ENCODE peak calls at places on chromosome 16, in five cellular contexts. O is H1, F is K562, V is GM12878, U is HepG2. W is an unnamed sample.

GRCh38 chr16:78973041-78973440 is 627.5 kb downstream of the MAF start:
- DNase-seq in O (no peak), F (no peak), V (no peak), U (no peak), W (no peak)

GRCh38 chr16:56411123-56411522 is 14.2 kb downstream of the AMFR start:
- DNase-seq in O (no peak), F (no peak), V (no peak), U (no peak), W (no peak)

GRCh38 chr16:53911506-53911905 is 207.6 kb downstream of the FTO start:
- DNase-seq in O (no peak), F (no peak), V (no peak), U (no peak), W (no peak)

GRCh38 chr16:15808071-15808470 is 48.8 kb downstream of the MYH11 start:
- DNase-seq in O (no peak), F (no peak), V (no peak), U (no peak), W (no peak)

GRCh38 chr16:21159281-21159951 is 942 bp downstream of the LDAF1 start:
- DNase-seq in O (no peak), F (peak; percentile 29), V (no peak), U (no peak), W (no peak)

GRCh38 chr16:78106659-78107058 is 7.2 kb downstream of the WWOX start:
- DNase-seq in O (no peak), F (no peak), V (no peak), U (no peak), W (no peak)

GRCh38 chr16:13316008-13316407 is 414.6 kb downstream of the SHISA9 start:
- DNase-seq in O (no peak), F (no peak), V (no peak), U (no peak), W (no peak)

GRCh38 chr16:47475786-47476185 is 14.7 kb downstream of the PHKB start:
- DNase-seq in O (no peak), F (no peak), V (no peak), U (peak; percentile 93), W (no peak)

GRCh38 chr16:53611151-53611802 is 92.4 kb downstream of the RPGRIP1L start:
- DNase-seq in O (no peak), F (no peak), V (no peak), U (no peak), W (no peak)

GRCh38 chr16:85372627-85373372 is 240.3 kb upstream of the GSE1 start:
- DNase-seq in O (no peak), F (peak; percentile 56), V (no peak), U (peak; percentile 16), W (no peak)

GRCh38 chr16:4948903-4949766 is 9.0 kb upstream of the SEC14L5 start:
- DNase-seq in O (no peak), F (no peak), V (no peak), U (no peak), W (no peak)

GRCh38 chr16:61887903-61888302 is 148.3 kb downstream of the CDH8 start:
- DNase-seq in O (no peak), F (no peak), V (peak; percentile 19), U (no peak), W (no peak)

GRCh38 chr16:19104591-19104990 is 9.2 kb upstream of the ITPRIPL2 start:
- DNase-seq in O (no peak), F (no peak), V (no peak), U (no peak), W (no peak)

GRCh38 chr16:4385789-4386451 is 14.3 kb downstream of the VASN start:
- DNase-seq in O (no peak), F (peak; percentile 19), V (no peak), U (no peak), W (no peak)

GRCh38 chr16:35750157-35750689 is 2290.8 kb downstream of the TP53TG3F start:
- DNase-seq in O (no peak), F (no peak), V (no peak), U (no peak), W (no peak)

GRCh38 chr16:67456383-67457140 is 24.4 kb downstream of the ATP6V0D1 start:
- DNase-seq in O (no peak), F (peak; percentile 38), V (no peak), U (no peak), W (no peak)

GRCh38 chr16:56866955-56867830 is 2.2 kb downstream of the SLC12A3 start:
- DNase-seq in O (no peak), F (peak; percentile 45), V (no peak), U (peak; percentile 70), W (peak; percentile 43)

GRCh38 chr16:48232459-48233040 is 11.6 kb upstream of the LONP2 start:
- DNase-seq in O (no peak), F (no peak), V (no peak), U (no peak), W (no peak)

GRCh38 chr16:35311475-35311874 is 1852.1 kb downstream of the TP53TG3F start:
- DNase-seq in O (no peak), F (no peak), V (no peak), U (no peak), W (no peak)

GRCh38 chr16:46573008-46573833 is 48.0 kb downstream of the SHCBP1 start:
- DNase-seq in O (no peak), F (peak; percentile 16), V (no peak), U (peak; percentile 32), W (no peak)

GRCh38 chr16:16127469-16128116 is 95.7 kb downstream of the ABCC6 start:
- DNase-seq in O (peak; percentile 39), F (peak; percentile 84), V (peak; percentile 17), U (peak; percentile 72), W (peak; percentile 48)

GRCh38 chr16:4765511-4766474 is 1.2 kb downstream of the ZNF500 start:
- DNase-seq in O (no peak), F (no peak), V (no peak), U (peak; percentile 75), W (no peak)

GRCh38 chr16:50924759-50925545 is 183.1 kb downstream of the CYLD start:
- DNase-seq in O (no peak), F (no peak), V (no peak), U (no peak), W (no peak)

GRCh38 chr16:57268804-57269800 is 15.4 kb downstream of the PLLP start:
- DNase-seq in O (no peak), F (peak; percentile 82), V (no peak), U (peak; percentile 56), W (no peak)

GRCh38 chr16:47392114-47392513 is 68.7 kb downstream of the ITFG1 start:
- DNase-seq in O (no peak), F (no peak), V (peak; percentile 40), U (peak; percentile 53), W (peak; percentile 31)

GRCh38 chr16:88331989-88332920 is 50.5 kb upstream of the ZNF469 start:
- DNase-seq in O (no peak), F (no peak), V (no peak), U (no peak), W (peak; percentile 88)

GRCh38 chr16:23726710-23727109 is 13.7 kb upstream of the ERN2 start:
- DNase-seq in O (no peak), F (no peak), V (no peak), U (no peak), W (no peak)

GRCh38 chr16:23728112-23728477 is 15.1 kb upstream of the ERN2 start:
- DNase-seq in O (no peak), F (no peak), V (no peak), U (no peak), W (no peak)

GRCh38 chr16:23724438-23725131 is 11.6 kb upstream of the ERN2 start:
- DNase-seq in O (no peak), F (no peak), V (no peak), U (no peak), W (no peak)

GRCh38 chr16:23729503-23730424 is 16.7 kb upstream of the ERN2 start:
- DNase-seq in O (no peak), F (peak; percentile 34), V (no peak), U (peak; percentile 51), W (peak; percentile 31)
- TF ChIP-seq SRF in O (no peak), F (no peak), V (no peak), U (no peak), W (no peak)

GRCh38 chr16:1626776-1627175 is 14.6 kb downstream of the CRAMP1 start:
- DNase-seq in O (no peak), F (no peak), V (no peak), U (no peak), W (no peak)

GRCh38 chr16:1631230-1631629 is 19.1 kb downstream of the CRAMP1 start:
- DNase-seq in O (no peak), F (no peak), V (no peak), U (no peak), W (no peak)

GRCh38 chr16:1630450-1631213 is 18.5 kb downstream of the CRAMP1 start:
- DNase-seq in O (no peak), F (no peak), V (no peak), U (no peak), W (no peak)

GRCh38 chr16:1621851-1622250 is 9.7 kb downstream of the CRAMP1 start:
- DNase-seq in O (no peak), F (no peak), V (no peak), U (no peak), W (no peak)

DNA sequence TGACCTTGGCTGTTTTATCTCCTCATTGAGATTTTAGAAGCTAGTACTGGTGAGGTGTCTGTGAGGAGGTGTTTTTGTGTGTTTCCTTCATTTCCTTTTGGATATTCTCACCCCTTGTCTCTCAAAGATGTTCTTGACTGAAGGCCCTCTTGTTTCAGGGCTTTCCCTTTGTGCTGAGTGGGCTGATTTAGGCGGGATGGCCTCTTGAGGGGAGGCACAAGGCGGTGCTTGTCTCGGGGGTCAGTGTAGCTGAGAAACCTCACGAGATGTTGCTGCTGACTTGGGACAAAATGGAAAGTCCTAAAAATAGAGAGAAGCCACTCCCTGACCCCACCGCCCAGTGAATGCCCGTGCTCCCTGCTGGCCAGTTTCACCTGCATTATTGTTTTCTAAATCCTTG is 14.2 kb downstream of the CRAMP1 start:
- DNase-seq in O (no peak), F (no peak), V (no peak), U (no peak), W (no peak)
- H3K9ac ChIP-seq in O (no peak overlapping the region), F (no peak overlapping the region), V (no peak overlapping the region), U (no peak overlapping the region), W (no peak overlapping the region)

GRCh38 chr16:1074379-1074649 is 1.8 kb downstream of the SSTR5 start:
- DNase-seq in O (no peak), F (no peak), V (no peak), U (no peak), W (no peak)

GRCh38 chr16:1073566-1074378 is 1.2 kb downstream of the SSTR5 start:
- DNase-seq in O (no peak), F (peak; percentile 30), V (no peak), U (peak; percentile 58), W (no peak)

GRCh38 chr16:1076801-1077576 is 4.4 kb downstream of the SSTR5 start:
- DNase-seq in O (no peak), F (no peak), V (no peak), U (peak; percentile 68), W (no peak)

GRCh38 chr16:1073262-1073558 is 663 bp downstream of the SSTR5 start:
- DNase-seq in O (no peak), F (no peak), V (no peak), U (no peak), W (no peak)

DNA sequence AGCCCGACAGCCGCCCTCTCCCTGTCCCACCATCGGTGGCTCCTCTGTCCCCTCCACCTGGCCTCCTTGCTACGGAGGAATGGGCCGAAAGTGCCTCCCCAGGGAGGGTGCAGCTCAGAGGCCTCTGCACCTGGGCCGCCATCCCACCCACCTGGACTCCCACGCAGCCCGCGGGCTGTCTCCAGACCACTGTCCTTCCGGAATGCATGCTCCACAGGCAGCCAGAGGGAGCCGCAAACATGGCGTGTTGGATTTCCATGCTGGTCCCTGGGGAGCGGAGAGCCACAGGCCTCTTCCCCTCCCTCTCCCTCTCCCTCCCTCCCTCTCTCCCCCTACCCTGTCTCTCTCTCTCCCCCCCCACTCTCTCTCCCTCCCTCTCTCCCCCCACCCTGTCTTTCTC is 3.0 kb downstream of the SSTR5 start:
- DNase-seq in O (no peak), F (no peak), V (no peak), U (no peak), W (no peak)
- TF ChIP-seq SRF in O (no peak), F (no peak), V (no peak), U (no peak), W (no peak)

GRCh38 chr16:49528564-49529150 is 155.1 kb downstream of the C16orf78 start:
- DNase-seq in O (no peak), F (no peak), V (no peak), U (no peak), W (no peak)
- H3K9ac ChIP-seq in O (no peak overlapping the region), F (no peak overlapping the region), V (no peak overlapping the region), U (no peak overlapping the region), W (no peak overlapping the region)